ENCODE peak calls at places on chromosomes 13 and 19, in nine cellular contexts. One of them, this sample, is unnamed.

GRCh38 chr19:41409288-41409687 is 11.7 kb downstream of the BCKDHA start:
- DNase-seq in dorsolateral prefrontal cortex: no peak
- DNase-seq in kidney tubule cell: peak; percentile 82
- DNase-seq in cardiac fibroblast: peak; percentile 56
- DNase-seq in ACHN: peak; percentile 67
- DNase-seq in activated CD4-positive, alpha-beta T cell treated with anti-CD3 and anti-CD28 coated beads, Interleukin-2, amount 50 U/mL, for 1 hour: no peak
- DNase-seq in glutamatergic neuron: no peak
- DNase-seq in ELR: peak; percentile 53
- DNase-seq in adrenal gland: peak; percentile 79
- DNase-seq in this sample: no peak

GRCh38 chr13:112730157-112730671 is 40.4 kb downstream of the ATP11A start:
- DNase-seq in cardiac fibroblast: no peak
- DNase-seq in activated CD4-positive, alpha-beta T cell treated with anti-CD3 and anti-CD28 coated beads, Interleukin-2, amount 50 U/mL, for 1 hour: no peak
- DNase-seq in ELR: no peak
- DNase-seq in ACHN: no peak
- DNase-seq in dorsolateral prefrontal cortex: no peak
- DNase-seq in glutamatergic neuron: no peak
- DNase-seq in kidney tubule cell: no peak
- DNase-seq in adrenal gland: no peak
- DNase-seq in this sample: no peak

GRCh38 chr13:71864094-71864980 is 2.7 kb downstream of the DACH1 start:
- DNase-seq in activated CD4-positive, alpha-beta T cell treated with anti-CD3 and anti-CD28 coated beads, Interleukin-2, amount 50 U/mL, for 1 hour: no peak
- DNase-seq in adrenal gland: peak; percentile 75
- DNase-seq in kidney tubule cell: no peak
- DNase-seq in glutamatergic neuron: peak; percentile 55
- DNase-seq in cardiac fibroblast: peak; percentile 14
- DNase-seq in dorsolateral prefrontal cortex: peak; percentile 19
- DNase-seq in ACHN: no peak
- DNase-seq in ELR: peak; percentile 29
- DNase-seq in this sample: peak; percentile 74

GRCh38 chr19:29587059-29587458 is 19.0 kb upstream of the POP4 start:
- DNase-seq in kidney tubule cell: no peak
- DNase-seq in adrenal gland: no peak
- DNase-seq in glutamatergic neuron: no peak
- DNase-seq in activated CD4-positive, alpha-beta T cell treated with anti-CD3 and anti-CD28 coated beads, Interleukin-2, amount 50 U/mL, for 1 hour: no peak
- DNase-seq in ACHN: no peak
- DNase-seq in cardiac fibroblast: no peak
- DNase-seq in dorsolateral prefrontal cortex: no peak
- DNase-seq in ELR: no peak
- DNase-seq in this sample: no peak

GRCh38 chr13:47897411-47898050 is 103.5 kb downstream of the SUCLA2 start:
- DNase-seq in ACHN: no peak
- DNase-seq in dorsolateral prefrontal cortex: no peak
- DNase-seq in activated CD4-positive, alpha-beta T cell treated with anti-CD3 and anti-CD28 coated beads, Interleukin-2, amount 50 U/mL, for 1 hour: no peak
- DNase-seq in cardiac fibroblast: peak; percentile 14
- DNase-seq in kidney tubule cell: peak; percentile 59
- DNase-seq in glutamatergic neuron: no peak
- DNase-seq in adrenal gland: no peak
- DNase-seq in ELR: peak; percentile 40
- DNase-seq in this sample: no peak

GRCh38 chr19:16654621-16655020 is 5.3 kb downstream of the SMIM7 start:
- DNase-seq in dorsolateral prefrontal cortex: no peak
- DNase-seq in ELR: no peak
- DNase-seq in kidney tubule cell: no peak
- DNase-seq in activated CD4-positive, alpha-beta T cell treated with anti-CD3 and anti-CD28 coated beads, Interleukin-2, amount 50 U/mL, for 1 hour: no peak
- DNase-seq in cardiac fibroblast: peak; percentile 53
- DNase-seq in adrenal gland: no peak
- DNase-seq in ACHN: no peak
- DNase-seq in glutamatergic neuron: no peak
- DNase-seq in this sample: no peak

GRCh38 chr13:72384879-72385278 is 342.6 kb downstream of the MZT1 start:
- DNase-seq in cardiac fibroblast: peak; percentile 57
- DNase-seq in adrenal gland: peak; percentile 51
- DNase-seq in glutamatergic neuron: no peak
- DNase-seq in dorsolateral prefrontal cortex: no peak
- DNase-seq in ELR: peak; percentile 62
- DNase-seq in kidney tubule cell: peak; percentile 42
- DNase-seq in activated CD4-positive, alpha-beta T cell treated with anti-CD3 and anti-CD28 coated beads, Interleukin-2, amount 50 U/mL, for 1 hour: no peak
- DNase-seq in ACHN: no peak
- DNase-seq in this sample: no peak

GRCh38 chr13:105990256-105990958 is 545.1 kb downstream of the EFNB2 start:
- DNase-seq in activated CD4-positive, alpha-beta T cell treated with anti-CD3 and anti-CD28 coated beads, Interleukin-2, amount 50 U/mL, for 1 hour: no peak
- DNase-seq in ELR: peak; percentile 78
- DNase-seq in dorsolateral prefrontal cortex: no peak
- DNase-seq in kidney tubule cell: peak; percentile 55
- DNase-seq in adrenal gland: no peak
- DNase-seq in ACHN: no peak
- DNase-seq in cardiac fibroblast: peak; percentile 39
- DNase-seq in glutamatergic neuron: no peak
- DNase-seq in this sample: no peak

GRCh38 chr13:27678306-27679040 is 56.8 kb downstream of the POLR1D start:
- DNase-seq in glutamatergic neuron: no peak
- DNase-seq in cardiac fibroblast: peak; percentile 33
- DNase-seq in adrenal gland: no peak
- DNase-seq in ELR: peak; percentile 55
- DNase-seq in activated CD4-positive, alpha-beta T cell treated with anti-CD3 and anti-CD28 coated beads, Interleukin-2, amount 50 U/mL, for 1 hour: no peak
- DNase-seq in ACHN: no peak
- DNase-seq in kidney tubule cell: peak; percentile 67
- DNase-seq in dorsolateral prefrontal cortex: no peak
- DNase-seq in this sample: no peak

GRCh38 chr19:33797821-33798633 is 1.4 kb downstream of the KCTD15 start:
- DNase-seq in cardiac fibroblast: peak; percentile 51
- DNase-seq in adrenal gland: no peak
- DNase-seq in glutamatergic neuron: peak; percentile 70
- DNase-seq in kidney tubule cell: no peak
- DNase-seq in activated CD4-positive, alpha-beta T cell treated with anti-CD3 and anti-CD28 coated beads, Interleukin-2, amount 50 U/mL, for 1 hour: no peak
- DNase-seq in dorsolateral prefrontal cortex: no peak
- DNase-seq in ELR: peak; percentile 13
- DNase-seq in ACHN: no peak
- DNase-seq in this sample: peak; percentile 35

GRCh38 chr19:50823389-50824042 is at the start of gene KLK1:
- DNase-seq in kidney tubule cell: no peak
- DNase-seq in cardiac fibroblast: no peak
- DNase-seq in dorsolateral prefrontal cortex: no peak
- DNase-seq in activated CD4-positive, alpha-beta T cell treated with anti-CD3 and anti-CD28 coated beads, Interleukin-2, amount 50 U/mL, for 1 hour: no peak
- DNase-seq in adrenal gland: no peak
- DNase-seq in ACHN: no peak
- DNase-seq in glutamatergic neuron: no peak
- DNase-seq in ELR: no peak
- DNase-seq in this sample: no peak

GRCh38 chr13:73715114-73715909 is 418.9 kb downstream of the KLF12 start:
- DNase-seq in activated CD4-positive, alpha-beta T cell treated with anti-CD3 and anti-CD28 coated beads, Interleukin-2, amount 50 U/mL, for 1 hour: peak; percentile 41
- DNase-seq in dorsolateral prefrontal cortex: no peak
- DNase-seq in glutamatergic neuron: no peak
- DNase-seq in adrenal gland: no peak
- DNase-seq in cardiac fibroblast: no peak
- DNase-seq in kidney tubule cell: no peak
- DNase-seq in ACHN: no peak
- DNase-seq in ELR: no peak
- DNase-seq in this sample: no peak

GRCh38 chr19:33486407-33486806 is 35.2 kb downstream of the PEPD start:
- DNase-seq in glutamatergic neuron: no peak
- DNase-seq in activated CD4-positive, alpha-beta T cell treated with anti-CD3 and anti-CD28 coated beads, Interleukin-2, amount 50 U/mL, for 1 hour: no peak
- DNase-seq in ELR: no peak
- DNase-seq in adrenal gland: no peak
- DNase-seq in ACHN: no peak
- DNase-seq in dorsolateral prefrontal cortex: peak; percentile 2
- DNase-seq in kidney tubule cell: no peak
- DNase-seq in cardiac fibroblast: no peak
- DNase-seq in this sample: no peak

GRCh38 chr19:41323430-41324125 is 13.6 kb downstream of the CCDC97 start:
- DNase-seq in adrenal gland: peak; percentile 84
- DNase-seq in dorsolateral prefrontal cortex: no peak
- DNase-seq in kidney tubule cell: no peak
- DNase-seq in cardiac fibroblast: peak; percentile 95
- DNase-seq in glutamatergic neuron: peak; percentile 67
- DNase-seq in ACHN: peak; percentile 79
- DNase-seq in ELR: peak; percentile 93
- DNase-seq in activated CD4-positive, alpha-beta T cell treated with anti-CD3 and anti-CD28 coated beads, Interleukin-2, amount 50 U/mL, for 1 hour: no peak
- DNase-seq in this sample: no peak

GRCh38 chr19:4575267-4575793 is 15.8 kb upstream of the SEMA6B start:
- DNase-seq in cardiac fibroblast: peak; percentile 99
- DNase-seq in kidney tubule cell: peak; percentile 86
- DNase-seq in glutamatergic neuron: peak; percentile 68
- DNase-seq in adrenal gland: peak; percentile 76
- DNase-seq in ELR: peak; percentile 97
- DNase-seq in dorsolateral prefrontal cortex: no peak
- DNase-seq in ACHN: peak; percentile 89
- DNase-seq in activated CD4-positive, alpha-beta T cell treated with anti-CD3 and anti-CD28 coated beads, Interleukin-2, amount 50 U/mL, for 1 hour: no peak
- DNase-seq in this sample: peak; percentile 48

GRCh38 chr13:107020393-107020792 is 452.5 kb upstream of the ARGLU1 start:
- DNase-seq in adrenal gland: no peak
- DNase-seq in glutamatergic neuron: no peak
- DNase-seq in kidney tubule cell: peak; percentile 50
- DNase-seq in activated CD4-positive, alpha-beta T cell treated with anti-CD3 and anti-CD28 coated beads, Interleukin-2, amount 50 U/mL, for 1 hour: no peak
- DNase-seq in ACHN: no peak
- DNase-seq in dorsolateral prefrontal cortex: no peak
- DNase-seq in cardiac fibroblast: no peak
- DNase-seq in ELR: no peak
- DNase-seq in this sample: no peak

GRCh38 chr19:34287676-34288140 is 33.4 kb downstream of the GARRE1 start:
- DNase-seq in adrenal gland: no peak
- DNase-seq in dorsolateral prefrontal cortex: no peak
- DNase-seq in ACHN: no peak
- DNase-seq in activated CD4-positive, alpha-beta T cell treated with anti-CD3 and anti-CD28 coated beads, Interleukin-2, amount 50 U/mL, for 1 hour: no peak
- DNase-seq in glutamatergic neuron: no peak
- DNase-seq in ELR: no peak
- DNase-seq in kidney tubule cell: no peak
- DNase-seq in cardiac fibroblast: no peak
- DNase-seq in this sample: no peak

GRCh38 chr19:38932425-38933179 is 1.9 kb downstream of the MRPS12 start:
- DNase-seq in cardiac fibroblast: peak; percentile 64
- DNase-seq in glutamatergic neuron: no peak
- DNase-seq in dorsolateral prefrontal cortex: no peak
- DNase-seq in ACHN: peak; percentile 64
- DNase-seq in adrenal gland: peak; percentile 42
- DNase-seq in ELR: peak; percentile 55
- DNase-seq in kidney tubule cell: peak; percentile 45
- DNase-seq in activated CD4-positive, alpha-beta T cell treated with anti-CD3 and anti-CD28 coated beads, Interleukin-2, amount 50 U/mL, for 1 hour: peak; percentile 17
- DNase-seq in this sample: peak; percentile 50

GRCh38 chr13:97953376-97953970 is at the start of gene IPO5:
- DNase-seq in ACHN: no peak
- DNase-seq in glutamatergic neuron: no peak
- DNase-seq in cardiac fibroblast: peak; percentile 71
- DNase-seq in adrenal gland: no peak
- DNase-seq in kidney tubule cell: no peak
- DNase-seq in dorsolateral prefrontal cortex: no peak
- DNase-seq in ELR: peak; percentile 16
- DNase-seq in activated CD4-positive, alpha-beta T cell treated with anti-CD3 and anti-CD28 coated beads, Interleukin-2, amount 50 U/mL, for 1 hour: no peak
- DNase-seq in this sample: no peak

GRCh38 chr19:48812094-48812929 is 1.5 kb upstream of the BCAT2 start:
- DNase-seq in cardiac fibroblast: peak; percentile 38
- DNase-seq in dorsolateral prefrontal cortex: peak; percentile 73
- DNase-seq in kidney tubule cell: peak; percentile 67
- DNase-seq in activated CD4-positive, alpha-beta T cell treated with anti-CD3 and anti-CD28 coated beads, Interleukin-2, amount 50 U/mL, for 1 hour: peak; percentile 50
- DNase-seq in glutamatergic neuron: peak; percentile 83
- DNase-seq in ACHN: peak; percentile 72
- DNase-seq in adrenal gland: peak; percentile 85
- DNase-seq in ELR: peak; percentile 74
- DNase-seq in this sample: peak; percentile 82

GRCh38 chr19:35322014-35322413 is 7.0 kb upstream of the CD22 start:
- DNase-seq in ACHN: no peak
- DNase-seq in kidney tubule cell: no peak
- DNase-seq in cardiac fibroblast: no peak
- DNase-seq in glutamatergic neuron: no peak
- DNase-seq in ELR: no peak
- DNase-seq in adrenal gland: no peak
- DNase-seq in activated CD4-positive, alpha-beta T cell treated with anti-CD3 and anti-CD28 coated beads, Interleukin-2, amount 50 U/mL, for 1 hour: no peak
- DNase-seq in dorsolateral prefrontal cortex: no peak
- DNase-seq in this sample: no peak

GRCh38 chr19:17240855-17241399 is 4.8 kb downstream of the NR2F6 start:
- DNase-seq in adrenal gland: no peak
- DNase-seq in dorsolateral prefrontal cortex: no peak
- DNase-seq in ELR: no peak
- DNase-seq in cardiac fibroblast: no peak
- DNase-seq in glutamatergic neuron: no peak
- DNase-seq in ACHN: no peak
- DNase-seq in kidney tubule cell: no peak
- DNase-seq in activated CD4-positive, alpha-beta T cell treated with anti-CD3 and anti-CD28 coated beads, Interleukin-2, amount 50 U/mL, for 1 hour: no peak
- DNase-seq in this sample: no peak

GRCh38 chr13:31236211-31236786 is 36.5 kb downstream of the B3GLCT start:
- DNase-seq in activated CD4-positive, alpha-beta T cell treated with anti-CD3 and anti-CD28 coated beads, Interleukin-2, amount 50 U/mL, for 1 hour: no peak
- DNase-seq in kidney tubule cell: peak; percentile 56
- DNase-seq in cardiac fibroblast: peak; percentile 68
- DNase-seq in adrenal gland: no peak
- DNase-seq in ELR: peak; percentile 69
- DNase-seq in ACHN: peak; percentile 48
- DNase-seq in glutamatergic neuron: no peak
- DNase-seq in dorsolateral prefrontal cortex: no peak
- DNase-seq in this sample: peak; percentile 41